ENCODE peak calls at places on chromosomes 12 and 14, in five cellular contexts. O, L, T, S and Y are unnamed samples.
A peak's percentile ranks its signal among the peaks of the same experiment; 100 is the strongest.

GRCh38 chr14:64730061-64730440 is 25.8 kb downstream of the PLEKHG3 start:
- DNase-seq in O (no peak), L (no peak), T (no peak), S (no peak), Y (no peak)

GRCh38 chr14:100285021-100285912 is 21.0 kb downstream of the SLC25A29 start:
- DNase-seq in O (peak; percentile 76), L (peak; percentile 72), T (peak; percentile 63), S (no peak), Y (peak; percentile 90)

GRCh38 chr14:103512701-103513611 is 9.7 kb downstream of the CKB start:
- DNase-seq in O (peak; percentile 70), L (no peak), T (peak; percentile 66), S (no peak), Y (peak; percentile 78)

GRCh38 chr12:115233891-115234543 is 550.0 kb upstream of the TBX3 start:
- DNase-seq in O (no peak), L (no peak), T (no peak), S (no peak), Y (no peak)

GRCh38 chr14:50875359-50876090 is 3.7 kb downstream of the ABHD12B start:
- DNase-seq in O (no peak), L (no peak), T (no peak), S (no peak), Y (no peak)

GRCh38 chr14:102819176-102819628 is 42.0 kb downstream of the TRAF3 start:
- DNase-seq in O (peak; percentile 49), L (no peak), T (no peak), S (no peak), Y (no peak)

GRCh38 chr12:58833844-58834243 is 86.5 kb downstream of the LRIG3 start:
- DNase-seq in O (no peak), L (no peak), T (no peak), S (no peak), Y (no peak)

GRCh38 chr14:81269979-81270375 is 49.2 kb upstream of the GTF2A1 start:
- DNase-seq in O (no peak), L (no peak), T (no peak), S (no peak), Y (no peak)

GRCh38 chr14:88363624-88364023 is 21.8 kb upstream of the SPATA7 start:
- DNase-seq in O (no peak), L (no peak), T (no peak), S (no peak), Y (no peak)

GRCh38 chr12:94336201-94336915 is 123.3 kb downstream of the CEP83 start:
- DNase-seq in O (no peak), L (no peak), T (no peak), S (no peak), Y (no peak)

GRCh38 chr12:13851828-13852227 is 129.6 kb downstream of the GRIN2B start:
- DNase-seq in O (no peak), L (no peak), T (no peak), S (no peak), Y (no peak)

GRCh38 chr12:94553130-94553519 is 93.5 kb upstream of the CEP83 start:
- DNase-seq in O (no peak), L (peak; percentile 62), T (no peak), S (no peak), Y (no peak)

GRCh38 chr12:65603428-65604351 is 220.6 kb upstream of the HMGA2 start:
- DNase-seq in O (peak; percentile 45), L (no peak), T (no peak), S (no peak), Y (peak; percentile 36)

GRCh38 chr12:119024226-119024810 is 43.0 kb downstream of the SRRM4 start:
- DNase-seq in O (no peak), L (no peak), T (no peak), S (peak; percentile 56), Y (no peak)

GRCh38 chr12:26372856-26373255 is 177.5 kb downstream of the SSPN start:
- DNase-seq in O (no peak), L (no peak), T (no peak), S (no peak), Y (no peak)

GRCh38 chr12:64824130-64824499 is 332 bp upstream of the TBC1D30 start:
- DNase-seq in O (no peak), L (no peak), T (no peak), S (no peak), Y (no peak)

GRCh38 chr12:75275702-75276101 is 54.4 kb downstream of the CAPS2 start:
- DNase-seq in O (no peak), L (no peak), T (no peak), S (no peak), Y (no peak)

GRCh38 chr14:45970589-45970988 is 681.0 kb downstream of the RPL10L start:
- DNase-seq in O (no peak), L (no peak), T (no peak), S (no peak), Y (no peak)

GRCh38 chr14:99272669-99273024 is 650 bp upstream of the BCL11B start:
- DNase-seq in O (no peak), L (no peak), T (no peak), S (no peak), Y (no peak)

GRCh38 chr14:99273025-99273723 is 1.2 kb upstream of the BCL11B start:
- DNase-seq in O (peak; percentile 26), L (no peak), T (no peak), S (no peak), Y (no peak)

GRCh38 chr14:99270491-99271287 is 1.3 kb downstream of the BCL11B start:
- DNase-seq in O (no peak), L (no peak), T (no peak), S (no peak), Y (no peak)

GRCh38 chr14:99271951-99272668 is at the start of gene BCL11B:
- DNase-seq in O (peak; percentile 56), L (peak; percentile 24), T (no peak), S (no peak), Y (peak; percentile 38)

DNA sequence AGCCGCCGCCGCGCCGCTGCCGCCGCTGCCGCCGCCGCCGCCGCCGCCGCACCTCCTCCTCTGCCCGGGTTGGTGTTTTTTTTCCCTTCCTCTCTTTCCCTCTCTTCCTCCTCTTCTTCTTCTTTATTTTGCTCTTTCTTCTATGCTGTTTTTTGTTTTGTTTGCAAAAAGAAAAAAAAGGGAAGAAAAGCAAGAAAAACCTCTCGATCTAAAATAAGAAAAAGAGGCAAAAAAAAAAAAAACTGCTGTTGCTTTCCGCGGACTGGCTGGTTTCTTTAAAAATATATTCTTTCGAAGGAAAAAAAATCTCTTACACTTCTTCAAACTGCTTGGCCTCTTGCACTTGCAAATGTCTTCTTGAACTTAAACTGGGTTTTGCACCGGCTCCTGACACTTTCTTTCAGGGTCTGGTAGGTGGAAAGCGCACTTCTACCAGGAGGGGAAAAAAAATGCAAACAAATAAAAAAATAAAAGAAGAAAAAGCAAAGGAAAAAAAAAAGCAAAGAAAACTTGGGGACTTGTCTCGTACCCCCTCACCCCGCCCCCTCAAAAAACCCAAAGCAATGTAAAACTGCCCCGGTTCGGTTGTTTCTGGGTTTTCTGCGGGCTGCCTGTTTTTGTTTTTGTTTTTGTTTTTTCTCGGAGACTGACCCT is 582 bp downstream of the BCL11B start:
- DNase-seq in O (no peak), L (no peak), T (no peak), S (no peak), Y (no peak)
- H3K27ac ChIP-seq in O (peak overlapping the region; percentile 38), L (no peak overlapping the region), T (peak overlapping the region; percentile 58), S (peak overlapping the region; percentile 75), Y (no peak overlapping the region)

GRCh38 chr12:133233993-133234564 is 1.6 kb downstream of the ANHX start:
- DNase-seq in O (no peak), L (no peak), T (no peak), S (no peak), Y (no peak)

GRCh38 chr12:133227281-133227852 is 8.3 kb downstream of the ANHX start:
- DNase-seq in O (no peak), L (no peak), T (no peak), S (no peak), Y (no peak)

GRCh38 chr12:133233006-133233405 is 2.7 kb downstream of the ANHX start:
- DNase-seq in O (no peak), L (no peak), T (no peak), S (no peak), Y (no peak)

GRCh38 chr12:133234971-133235370 is 706 bp downstream of the ANHX start:
- DNase-seq in O (no peak), L (no peak), T (no peak), S (no peak), Y (no peak)

GRCh38 chr12:133231001-133231400 is 4.7 kb downstream of the ANHX start:
- DNase-seq in O (no peak), L (no peak), T (no peak), S (no peak), Y (no peak)
- H3K9me3 ChIP-seq in O (peaks cover 54% of the 10 kb centered on the region), L (no peaks in the 10 kb centered on the region), T (peaks cover 64% of the 10 kb centered on the region), S (no peaks in the 10 kb centered on the region), Y (no peaks in the 10 kb centered on the region)

GRCh38 chr14:52244997-52245396 is 22.5 kb upstream of the PTGDR start:
- DNase-seq in O (no peak), L (no peak), T (no peak), S (no peak), Y (no peak)

GRCh38 chr14:52240623-52241022 is 26.9 kb upstream of the PTGDR start:
- DNase-seq in O (no peak), L (no peak), T (no peak), S (no peak), Y (no peak)

GRCh38 chr14:52244328-52244727 is 23.2 kb upstream of the PTGDR start:
- DNase-seq in O (no peak), L (no peak), T (no peak), S (no peak), Y (no peak)

GRCh38 chr14:52238682-52239081 is 28.8 kb upstream of the PTGDR start:
- DNase-seq in O (no peak), L (no peak), T (no peak), S (no peak), Y (no peak)

GRCh38 chr14:52241102-52241793 is 26.2 kb upstream of the PTGDR start:
- DNase-seq in O (no peak), L (no peak), T (no peak), S (no peak), Y (no peak)
- TF ChIP-seq POLR2A in O (no peak), L (no peak), T (no peak), S (no peak), Y (no peak)

GRCh38 chr12:3015356-3015755 is 56.2 kb downstream of the TEAD4 start:
- DNase-seq in O (no peak), L (no peak), T (no peak), S (no peak), Y (no peak)
- H3K27ac ChIP-seq in O (no peak overlapping the region), L (no peak overlapping the region), T (no peak overlapping the region), S (no peak overlapping the region), Y (no peak overlapping the region)

GRCh38 chr12:133206390-133206789 is 25.1 kb downstream of the ZNF268 start:
- DNase-seq in O (no peak), L (no peak), T (no peak), S (no peak), Y (no peak)

GRCh38 chr12:133202493-133203343 is 21.4 kb downstream of the ZNF268 start:
- DNase-seq in O (no peak), L (no peak), T (no peak), S (no peak), Y (no peak)

GRCh38 chr12:133201888-133202287 is 20.6 kb downstream of the ZNF268 start:
- DNase-seq in O (no peak), L (no peak), T (no peak), S (no peak), Y (no peak)

GRCh38 chr12:133203344-133204263 is 22.3 kb downstream of the ZNF268 start:
- DNase-seq in O (no peak), L (no peak), T (no peak), S (no peak), Y (no peak)

GRCh38 chr12:133204264-133204603 is 22.9 kb downstream of the ZNF268 start:
- DNase-seq in O (no peak), L (no peak), T (no peak), S (no peak), Y (no peak)
- H3K9me3 ChIP-seq in O (peaks cover 97% of the 10 kb centered on the region), L (peaks cover 40% of the 10 kb centered on the region), T (peaks cover 100% of the 10 kb centered on the region), S (peaks cover 92% of the 10 kb centered on the region), Y (peaks cover 98% of the 10 kb centered on the region)

GRCh38 chr12:103858953-103859601 is 18.0 kb upstream of the NT5DC3 start:
- DNase-seq in O (peak; percentile 42), L (peak; percentile 71), T (no peak), S (no peak), Y (peak; percentile 76)
- TF ChIP-seq POLR2A in O (no peak), L (no peak), T (no peak), S (no peak), Y (no peak)